ENCODE peak calls at places on chromosomes 6 and 20, in ten cellular contexts. A is cardiac muscle cell; W is fibroblast of villous mesenchyme; G is CD8-positive, alpha-beta T cell; I is cardiac fibroblast; U is BJ; S is brain microvascular endothelial cell; O is AG10803; T is kidney epithelial cell; Y is Calu3. M is an unnamed sample.

GRCh38 chr20:64065062-64065972 is 2.3 kb downstream of the TCEA2 start:
- DNase-seq in Y (no peak), G (no peak), I (no peak), W (no peak), U (no peak), O (no peak), T (no peak), S (no peak), A (no peak), M (no peak)

GRCh38 chr6:111809264-111809663 is 64.0 kb downstream of the FYN start:
- DNase-seq in U (no peak), O (peak), A (no peak), S (no peak), W (no peak), Y (no peak), T (no peak), I (peak), G (no peak), M (no peak)

GRCh38 chr6:23175391-23175790 is 606.0 kb downstream of the HDGFL1 start:
- DNase-seq in T (no peak), A (peak), Y (no peak), W (peak), O (peak), U (no peak), S (no peak), I (peak), G (no peak), M (no peak)

GRCh38 chr20:63082939-63083735 is 76.4 kb upstream of the BHLHE23 start:
- DNase-seq in O (no peak), U (no peak), S (no peak), A (no peak), I (no peak), W (no peak), Y (no peak), T (no peak), G (no peak), M (no peak)

GRCh38 chr6:10588562-10589428 is 67.6 kb downstream of the GCNT2 start:
- DNase-seq in U (no peak), T (no peak), Y (no peak), S (no peak), G (no peak), A (no peak), I (no peak), O (no peak), W (no peak), M (no peak)

GRCh38 chr6:26217714-26218075 is 130.5 kb downstream of the HFE start:
- DNase-seq in A (peak), W (peak), G (no peak), T (no peak), S (no peak), O (no peak), Y (no peak), U (no peak), I (peak), M (no peak)

GRCh38 chr6:106574729-106575458 is 54.4 kb downstream of the RTN4IP1 start:
- DNase-seq in W (peak), G (no peak), S (peak), T (peak), A (peak), I (peak), U (no peak), Y (peak), O (peak), M (no peak)

GRCh38 chr6:55822815-55823214 is 52.6 kb downstream of the BMP5 start:
- DNase-seq in Y (no peak), T (no peak), S (no peak), A (peak), G (no peak), O (peak), I (peak), U (no peak), W (peak), M (no peak)

GRCh38 chr20:58690851-58691250 is 1.7 kb upstream of the NPEPL1 start:
- DNase-seq in O (peak), S (peak), Y (no peak), T (no peak), W (peak), I (peak), G (no peak), A (peak), U (no peak), M (no peak)

GRCh38 chr6:26312501-26313390 is 52.3 kb upstream of the BTN3A2 start:
- DNase-seq in Y (peak), U (no peak), A (peak), I (peak), O (peak), T (no peak), G (peak), W (peak), S (peak), M (peak)

GRCh38 chr6:115545410-115545986 is 515.2 kb downstream of the FRK start:
- DNase-seq in S (no peak), O (no peak), G (no peak), T (no peak), U (no peak), I (no peak), Y (no peak), A (no peak), W (no peak), M (no peak)

GRCh38 chr20:3013771-3014170 is 29.7 kb upstream of the GNRH2 start:
- DNase-seq in A (no peak), G (no peak), W (no peak), Y (no peak), I (no peak), T (no peak), O (no peak), U (no peak), S (no peak), M (no peak)

GRCh38 chr6:111939902-111940301 is 66.7 kb upstream of the FYN start:
- DNase-seq in A (no peak), O (no peak), U (no peak), G (no peak), S (no peak), W (no peak), T (no peak), I (no peak), Y (no peak), M (no peak)

GRCh38 chr20:44642203-44643153 is 9.0 kb downstream of the ADA start:
- DNase-seq in S (peak), Y (peak), G (peak), A (peak), U (no peak), I (peak), O (peak), T (peak), W (peak), M (peak)

GRCh38 chr20:63578224-63579016 is 4.4 kb upstream of the HELZ2 start:
- DNase-seq in O (no peak), I (no peak), Y (no peak), G (no peak), U (no peak), W (no peak), A (no peak), T (no peak), S (no peak), M (no peak)

GRCh38 chr6:112337209-112337638 is 9.9 kb upstream of the RFPL4B start:
- DNase-seq in G (no peak), T (peak), U (no peak), W (peak), A (peak), I (peak), Y (peak), S (peak), O (peak), M (no peak)

GRCh38 chr6:13248053-13248452 is 80.3 kb downstream of the TBC1D7 start:
- DNase-seq in S (peak), I (peak), T (peak), Y (no peak), U (peak), G (no peak), O (peak), A (peak), W (peak), M (no peak)

GRCh38 chr20:6142348-6142993 is 19.6 kb upstream of the FERMT1 start:
- DNase-seq in S (peak), O (peak), A (peak), I (peak), G (peak), W (peak), T (no peak), U (no peak), Y (peak), M (no peak)

GRCh38 chr6:136701011-136701410 is 91.3 kb downstream of the MAP3K5 start:
- DNase-seq in Y (no peak), G (no peak), O (no peak), S (no peak), I (no peak), T (no peak), A (no peak), U (no peak), W (no peak), M (no peak)

GRCh38 chr6:49978332-49979226 is 9.2 kb upstream of the DEFB113 start:
- DNase-seq in W (no peak), G (no peak), S (no peak), Y (no peak), O (no peak), T (no peak), U (no peak), I (no peak), A (no peak), M (no peak)

GRCh38 chr20:32465092-32465900 is 107.2 kb downstream of the ASXL1 start:
- DNase-seq in O (peak), A (peak), W (peak), I (peak), U (no peak), T (peak), S (peak), Y (peak), G (no peak), M (no peak)

GRCh38 chr6:26592649-26593048 is 4.1 kb upstream of the ABT1 start:
- DNase-seq in W (peak), T (no peak), A (peak), G (no peak), U (no peak), O (peak), S (no peak), Y (no peak), I (no peak), M (no peak)

DNA sequence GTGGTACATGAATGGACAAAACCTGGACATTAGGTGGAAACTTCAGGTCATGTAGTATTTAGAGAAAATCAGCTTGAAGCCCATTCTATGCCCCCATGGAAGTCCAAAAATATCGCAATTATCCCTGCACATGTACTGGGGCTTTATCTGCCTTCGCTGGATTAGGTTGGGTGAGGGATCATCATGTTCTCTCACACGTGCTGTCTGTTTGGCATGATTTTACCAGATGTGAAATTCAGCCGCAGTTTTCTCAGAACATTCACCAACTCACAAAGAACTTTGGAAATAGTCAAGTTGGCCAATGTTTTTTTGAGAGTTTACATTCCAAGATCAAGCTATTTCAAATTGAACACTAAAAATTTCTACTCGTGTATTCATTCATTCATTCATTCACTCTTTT is 459.8 kb upstream of the CITED2 start:
- DNase-seq in T (no peak), S (no peak), A (no peak), G (no peak), Y (no peak), W (peak), O (peak), U (no peak), I (no peak), M (no peak)
- TF ChIP-seq CTCF in T (no peak), S (no peak), A (no peak), G (no peak), Y (no peak), W (no peak), O (no peak), U (no peak), I (no peak), M (no peak)

GRCh38 chr20:62043131-62043914 is 22.4 kb downstream of the TAF4 start:
- DNase-seq in T (no peak), W (peak), A (peak), O (no peak), I (peak), U (no peak), Y (no peak), G (no peak), S (no peak), M (no peak)

GRCh38 chr20:62046431-62046830 is 19.2 kb downstream of the TAF4 start:
- DNase-seq in U (no peak), G (no peak), A (no peak), Y (no peak), O (no peak), W (no peak), S (no peak), T (no peak), I (no peak), M (no peak)

GRCh38 chr20:62045529-62046277 is 20.0 kb downstream of the TAF4 start:
- DNase-seq in T (no peak), I (no peak), A (no peak), S (no peak), U (no peak), O (no peak), W (no peak), Y (no peak), G (no peak), M (no peak)

GRCh38 chr20:62045118-62045517 is 20.6 kb downstream of the TAF4 start:
- DNase-seq in G (no peak), S (no peak), I (no peak), U (no peak), A (no peak), O (no peak), T (no peak), W (no peak), Y (no peak), M (no peak)

DNA sequence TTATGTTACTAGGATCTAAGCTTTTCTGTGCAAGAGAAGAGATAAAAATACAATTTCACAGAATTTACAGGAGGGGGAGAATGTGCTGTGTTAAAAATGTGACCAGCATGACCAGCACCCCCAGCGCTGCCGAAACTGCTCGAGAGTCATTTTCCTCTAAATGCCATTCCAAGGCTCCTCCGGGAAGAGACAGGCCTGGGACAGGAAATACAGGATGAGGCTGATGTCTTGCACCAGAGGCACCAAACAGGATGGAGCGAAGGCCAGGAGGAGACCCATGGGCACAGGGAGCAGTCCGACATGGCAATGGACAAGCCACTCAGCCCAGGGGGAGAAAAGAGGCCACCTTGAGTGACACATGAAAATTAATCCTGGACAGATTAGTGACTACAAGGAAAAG is 21.0 kb downstream of the TAF4 start:
- DNase-seq in S (no peak), T (no peak), Y (no peak), A (no peak), W (no peak), I (no peak), G (no peak), O (no peak), U (no peak), M (no peak)
- TF ChIP-seq CTCF in S (no peak), T (no peak), Y (no peak), A (no peak), W (no peak), I (no peak), G (no peak), O (no peak), U (no peak), M (no peak)

GRCh38 chr6:48476257-48476656 is 365.3 kb upstream of the PTCHD4 start:
- DNase-seq in S (peak), U (no peak), T (peak), W (peak), A (peak), G (no peak), O (no peak), Y (peak), I (peak), M (no peak)
- TF ChIP-seq CTCF in S (peak), U (peak), T (peak), W (peak), A (peak), G (no peak), O (no peak), Y (no peak), I (peak), M (no peak)

DNA sequence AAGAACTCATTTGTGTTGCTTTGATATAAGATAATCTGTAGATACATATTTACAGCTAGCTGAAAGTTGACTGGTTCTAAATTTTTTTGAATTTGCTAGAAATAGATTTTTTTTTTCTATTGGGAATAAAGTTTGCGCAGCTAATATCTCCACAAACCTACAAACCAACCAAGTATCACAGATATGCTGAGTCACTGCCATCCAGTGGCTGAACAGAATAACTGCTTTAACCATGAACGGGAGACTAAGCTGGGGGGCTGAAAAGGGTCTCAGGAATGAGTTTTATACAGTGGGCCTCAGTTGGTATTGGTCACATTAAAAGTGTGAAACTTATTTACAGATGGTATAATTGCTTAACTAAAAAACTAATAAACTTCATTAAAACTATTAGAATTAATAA is 326.7 kb upstream of the CNR1 start:
- DNase-seq in S (peak), A (peak), O (peak), T (no peak), U (no peak), W (peak), I (peak), G (no peak), Y (peak), M (no peak)
- TF ChIP-seq CTCF in S (peak), A (peak), O (peak), T (peak), U (peak), W (peak), I (peak), G (no peak), Y (peak), M (no peak)

GRCh38 chr20:34994509-34995131 is 39.0 kb downstream of the MYH7B start:
- DNase-seq in T (no peak), G (no peak), W (no peak), S (no peak), I (no peak), A (no peak), O (no peak), Y (no peak), U (no peak), M (no peak)
- TF ChIP-seq CTCF in T (no peak), G (no peak), W (no peak), S (no peak), I (no peak), A (no peak), O (no peak), Y (no peak), U (no peak), M (no peak)

GRCh38 chr6:118739976-118740771 is 88.8 kb upstream of the CEP85L start:
- DNase-seq in O (peak), W (no peak), G (no peak), U (no peak), I (peak), T (no peak), S (no peak), A (peak), Y (no peak), M (no peak)

GRCh38 chr6:118736351-118736750 is 85.0 kb upstream of the CEP85L start:
- DNase-seq in S (no peak), U (no peak), O (no peak), A (no peak), W (no peak), G (no peak), Y (no peak), I (no peak), T (no peak), M (no peak)

GRCh38 chr6:118735320-118735719 is 83.9 kb upstream of the CEP85L start:
- DNase-seq in W (no peak), I (peak), O (no peak), U (no peak), G (no peak), A (peak), S (no peak), T (no peak), Y (peak), M (no peak)
- TF ChIP-seq CTCF in W (peak), I (peak), O (peak), U (peak), G (no peak), A (peak), S (peak), T (peak), Y (peak), M (peak)

DNA sequence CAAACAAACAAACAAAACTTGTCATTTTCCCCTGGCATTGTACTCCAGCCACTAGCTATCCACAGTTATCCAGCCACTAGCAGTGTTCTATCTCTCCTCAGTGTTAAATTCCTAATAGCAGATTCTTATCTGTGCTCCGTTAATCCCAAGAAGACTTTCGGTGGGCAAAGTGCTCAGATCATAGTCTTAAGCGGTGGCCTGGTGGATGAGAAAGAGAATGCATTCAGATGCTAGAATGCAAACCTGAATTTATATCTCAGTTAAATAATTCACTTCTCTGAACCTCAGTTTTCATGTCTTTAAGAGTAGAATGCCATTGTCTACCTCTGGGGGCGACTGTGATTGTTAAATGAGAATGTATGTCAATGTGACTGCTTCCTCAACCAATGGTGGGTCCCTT is 47.7 kb upstream of the KCNG1 start:
- DNase-seq in W (no peak), I (no peak), S (no peak), U (no peak), O (no peak), T (no peak), A (no peak), Y (no peak), G (no peak), M (no peak)
- TF ChIP-seq CTCF in W (no peak), I (no peak), S (no peak), U (no peak), O (no peak), T (no peak), A (no peak), Y (no peak), G (no peak), M (no peak)

DNA sequence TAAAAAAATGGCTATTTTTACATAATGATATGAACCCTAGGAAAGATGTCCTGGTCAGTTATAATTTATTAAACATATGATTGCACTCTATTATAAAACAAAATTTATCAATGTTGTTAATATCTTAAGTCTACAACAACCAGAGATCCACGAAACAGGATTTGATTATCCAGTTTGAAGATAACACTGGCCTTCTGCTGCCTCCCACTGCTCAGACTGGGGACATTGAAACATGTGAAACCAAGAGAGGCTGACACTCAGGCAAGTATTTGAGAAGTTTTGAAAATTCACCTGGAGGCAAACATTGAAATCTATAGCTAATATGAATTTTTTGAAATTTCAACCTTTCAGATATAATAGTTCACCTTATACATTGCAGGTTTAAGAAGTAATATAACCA is 219.3 kb upstream of the HSF2 start:
- DNase-seq in A (peak), T (no peak), Y (no peak), W (peak), I (no peak), O (peak), S (no peak), G (no peak), U (no peak), M (no peak)
- TF ChIP-seq CTCF in A (no peak), T (no peak), Y (no peak), W (peak), I (no peak), O (peak), S (peak), G (no peak), U (peak), M (no peak)

GRCh38 chr20:23640873-23641667 is 3.3 kb upstream of the CST3 start:
- DNase-seq in Y (no peak), T (no peak), S (no peak), O (no peak), U (no peak), W (no peak), A (no peak), I (no peak), G (no peak), M (no peak)
- TF ChIP-seq CTCF in Y (no peak), T (no peak), S (no peak), O (no peak), U (no peak), W (no peak), A (no peak), I (no peak), G (no peak), M (no peak)

GRCh38 chr6:82331031-82331773 is 32.4 kb upstream of the TPBG start:
- DNase-seq in Y (no peak), S (no peak), G (no peak), A (peak), T (peak), W (peak), U (peak), I (peak), O (peak), M (no peak)
- TF ChIP-seq CTCF in Y (no peak), S (peak), G (no peak), A (peak), T (peak), W (peak), U (peak), I (peak), O (peak), M (no peak)

M was measured in natural killer cell.